ENCODE peak calls at places on chromosome 5, in six cellular contexts. R is fibroblast of the conjunctiva; N is stimulated activated CD4-positive, alpha-beta T cell treated with anti-CD3 and anti-CD28 coated beads, Interleukin-15, amount 100 ng/mL, for 24 hours; M is DMS153; A is occipital lobe; J is D341Med. I is an unnamed sample.

GRCh38 chr5:123371575-123372179 is 51.5 kb downstream of the CEP120 start:
- DNase-seq in A (no peak), N (peak; percentile 52), M (no peak), J (peak; percentile 62), R (no peak), I (peak; percentile 36)

GRCh38 chr5:9034671-9035070 is 511.2 kb downstream of the SEMA5A start:
- DNase-seq in M (peak; percentile 90), A (no peak), R (no peak), N (no peak), J (no peak), I (no peak)

GRCh38 chr5:42951847-42952411 is 88.2 kb downstream of the ANXA2R start:
- DNase-seq in N (peak; percentile 66), J (no peak), A (no peak), M (peak; percentile 71), R (peak; percentile 9), I (no peak)

GRCh38 chr5:399296-400281 is 43.4 kb upstream of the EXOC3 start:
- DNase-seq in R (peak; percentile 90), M (peak; percentile 99), J (peak; percentile 76), N (peak; percentile 79), A (no peak), I (peak; percentile 82)

GRCh38 chr5:142586552-142586951 is 99.3 kb downstream of the FGF1 start:
- DNase-seq in J (no peak), A (no peak), M (no peak), N (no peak), R (no peak), I (no peak)

GRCh38 chr5:1551426-1551825 is 27.7 kb upstream of the LPCAT1 start:
- DNase-seq in R (no peak), M (no peak), N (no peak), A (no peak), J (peak; percentile 32), I (no peak)

GRCh38 chr5:96214442-96215197 is 218.4 kb downstream of the PCSK1 start:
- DNase-seq in M (no peak), R (no peak), N (no peak), J (no peak), A (no peak), I (no peak)

GRCh38 chr5:73444499-73445432 is 3.8 kb downstream of the FOXD1 start:
- DNase-seq in J (no peak), A (no peak), M (no peak), N (no peak), R (no peak), I (no peak)

GRCh38 chr5:152246401-152246800 is 158.7 kb downstream of the NMUR2 start:
- DNase-seq in N (peak; percentile 8), M (no peak), J (no peak), R (no peak), A (no peak), I (no peak)

GRCh38 chr5:147530801-147531389 is 21.0 kb upstream of the DPYSL3 start:
- DNase-seq in M (no peak), A (no peak), J (no peak), R (peak; percentile 70), N (no peak), I (no peak)

GRCh38 chr5:10649518-10650410 is 85.9 kb downstream of the ANKRD33B start:
- DNase-seq in M (no peak), N (no peak), R (no peak), A (no peak), J (no peak), I (no peak)

GRCh38 chr5:150945947-150946346 is 41.2 kb upstream of the ZNF300 start:
- DNase-seq in J (no peak), R (no peak), M (no peak), A (no peak), N (no peak), I (no peak)

GRCh38 chr5:144333336-144333920 is 162.8 kb downstream of the KCTD16 start:
- DNase-seq in M (no peak), A (no peak), R (no peak), N (no peak), J (no peak), I (no peak)

GRCh38 chr5:154714271-154714986 is 40.7 kb upstream of the LARP1 start:
- DNase-seq in M (peak; percentile 44), A (no peak), N (no peak), J (no peak), R (no peak), I (peak; percentile 31)

GRCh38 chr5:7391215-7391614 is 4.7 kb upstream of the ADCY2 start:
- DNase-seq in A (no peak), J (no peak), N (no peak), R (no peak), M (no peak), I (peak; percentile 29)

GRCh38 chr5:80739487-80739886 is 84.7 kb upstream of the DHFR start:
- DNase-seq in A (no peak), N (no peak), M (no peak), J (no peak), R (no peak), I (no peak)

GRCh38 chr5:143119301-143119769 is 284.2 kb downstream of the NR3C1 start:
- DNase-seq in R (peak; percentile 31), J (no peak), A (no peak), N (no peak), M (no peak), I (no peak)

GRCh38 chr5:90843443-90843842 is 284.8 kb downstream of the ADGRV1 start:
- DNase-seq in N (no peak), A (no peak), J (no peak), M (no peak), R (no peak), I (no peak)

GRCh38 chr5:172119921-172120688 is 67.9 kb downstream of the STK10 start:
- DNase-seq in M (no peak), A (no peak), J (no peak), R (no peak), N (no peak), I (no peak)

GRCh38 chr5:172800088-172800551 is 29.1 kb upstream of the DUSP1 start:
- DNase-seq in N (no peak), A (no peak), J (no peak), M (no peak), R (no peak), I (peak; percentile 24)

GRCh38 chr5:123156577-123157296 is 67.7 kb downstream of the PRDM6 start:
- DNase-seq in J (no peak), A (no peak), N (no peak), R (peak; percentile 83), M (no peak), I (no peak)

GRCh38 chr5:83422284-83422683 is 49.3 kb upstream of the VCAN start:
- DNase-seq in N (no peak), R (no peak), J (no peak), M (no peak), A (no peak), I (no peak)

GRCh38 chr5:98927988-98928801 is 612 bp downstream of the CHD1 start:
- DNase-seq in R (peak; percentile 31), J (peak; percentile 78), N (peak; percentile 65), A (peak; percentile 49), M (no peak), I (peak; percentile 47)

GRCh38 chr5:154141686-154142300 is 48.7 kb upstream of the GALNT10 start:
- DNase-seq in A (no peak), J (peak; percentile 52), N (no peak), M (no peak), R (no peak), I (no peak)

GRCh38 chr5:143649869-143650268 is 162.1 kb upstream of the HMHB1 start:
- DNase-seq in N (no peak), A (no peak), J (no peak), M (no peak), R (peak; percentile 37), I (no peak)

GRCh38 chr5:180670586-180671359 is 21.4 kb upstream of the FLT4 start:
- DNase-seq in J (peak; percentile 58), M (peak; percentile 67), A (peak; percentile 45), N (peak; percentile 72), R (peak; percentile 8), I (peak; percentile 59)